ENCODE peak calls at places on chromosomes 13 and 19, in eight cellular contexts. Z is substantia nigra; C is putamen; G is stimulated activated CD8-positive, alpha-beta memory T cell treated with anti-CD3 and anti-CD28 coated beads, Interleukin-12 subunit alpha, Interleukin-12 subunit beta, amount 100 ng/mL, for 4 hours; A is activated T-cell treated with anti-CD3 and anti-CD28 coated beads, Interleukin-2, amount 50 U/mL, for 72 hours; X is fibroblast of lung; J is EH; L is memory B cell. Y is an unnamed sample.

GRCh38 chr19:57675881-57676280 is 5.9 kb upstream of the ZNF551 start:
- DNase-seq in Z (no peak), C (no peak), G (no peak), A (no peak), X (no peak), J (no peak), L (no peak), Y (no peak)

GRCh38 chr13:42706286-42706685 is 75.1 kb upstream of the FAM216B start:
- DNase-seq in Z (no peak), C (no peak), G (no peak), A (no peak), X (no peak), J (no peak), L (no peak), Y (no peak)

GRCh38 chr13:33208290-33208990 is 77.1 kb downstream of the STARD13 start:
- DNase-seq in Z (no peak), C (no peak), G (no peak), A (no peak), X (no peak), J (no peak), L (no peak), Y (no peak)

GRCh38 chr13:104683789-104684188 is 1617.6 kb upstream of the SLC10A2 start:
- DNase-seq in Z (no peak), C (no peak), G (no peak), A (no peak), X (no peak), J (no peak), L (no peak), Y (no peak)

GRCh38 chr13:23107665-23108064 is 73.1 kb upstream of the SGCG start:
- DNase-seq in Z (no peak), C (no peak), G (no peak), A (no peak), X (no peak), J (no peak), L (no peak), Y (no peak)

GRCh38 chr13:114105351-114106225 is 26.8 kb downstream of the RASA3 start:
- DNase-seq in Z (no peak), C (no peak), G (no peak), A (no peak), X (no peak), J (peak), L (no peak), Y (no peak)

GRCh38 chr13:75455962-75456361 is 26.0 kb downstream of the TBC1D4 start:
- DNase-seq in Z (no peak), C (no peak), G (no peak), A (no peak), X (no peak), J (no peak), L (no peak), Y (no peak)

GRCh38 chr19:18098891-18099622 is 1.5 kb downstream of the MAST3 start:
- DNase-seq in Z (no peak), C (no peak), G (peak), A (peak), X (no peak), J (peak), L (peak), Y (peak)

Y was measured in GM10248.